ENCODE peak calls at places on chromosomes 5 and 9, in four cellular contexts. R, A, Q and N are unnamed samples.

GRCh38 chr5:157961828-157962390 is 103.0 kb upstream of the CLINT1 start:
- DNase-seq in Q (no peak), A (no peak), R (no peak), N (no peak)

GRCh38 chr9:128917151-128917849 is 3.5 kb upstream of the PHYHD1 start:
- DNase-seq in R (peak), A (peak), Q (peak), N (no peak)

GRCh38 chr5:107565791-107566536 is 104.8 kb downstream of the EFNA5 start:
- DNase-seq in A (no peak), Q (no peak), R (no peak), N (no peak)

GRCh38 chr5:91176288-91177016 is 206.7 kb downstream of the ARRDC3 start:
- DNase-seq in Q (no peak), A (no peak), R (no peak), N (no peak)

GRCh38 chr5:113575074-113575473 is 61.6 kb downstream of the YTHDC2 start:
- DNase-seq in A (no peak), Q (no peak), R (no peak), N (no peak)

GRCh38 chr5:59525957-59526356 is 367.6 kb downstream of the PDE4D start:
- DNase-seq in A (no peak), R (peak), Q (no peak), N (no peak)

GRCh38 chr5:84724683-84725082 is 340.0 kb upstream of the EDIL3 start:
- DNase-seq in Q (peak), R (peak), A (no peak), N (no peak)

GRCh38 chr5:1961304-1961946 is 78.7 kb upstream of the IRX4 start:
- DNase-seq in A (no peak), Q (no peak), R (no peak), N (peak)

GRCh38 chr5:56270058-56270457 is 36.9 kb upstream of the ANKRD55 start:
- DNase-seq in R (no peak), Q (no peak), A (no peak), N (no peak)

GRCh38 chr5:45225571-45226031 is 416.9 kb downstream of the MRPS30 start:
- DNase-seq in A (no peak), Q (no peak), R (no peak), N (no peak)

GRCh38 chr5:117691364-117691763 is 1116.7 kb upstream of the SEMA6A start:
- DNase-seq in A (no peak), R (no peak), Q (no peak), N (no peak)

GRCh38 chr9:136056546-136057235 is 38.4 kb downstream of the NACC2 start:
- DNase-seq in Q (no peak), A (no peak), R (no peak), N (no peak)

GRCh38 chr5:159906957-159907356 is 9.3 kb upstream of the ADRA1B start:
- DNase-seq in Q (no peak), R (no peak), A (no peak), N (no peak)

GRCh38 chr9:125440411-125440810 is 178.8 kb downstream of the GAPVD1 start:
- DNase-seq in R (no peak), A (no peak), Q (no peak), N (no peak)

GRCh38 chr5:119453045-119453383 is 717 bp downstream of the HSD17B4 start:
- DNase-seq in A (no peak), Q (peak), R (peak), N (no peak)

GRCh38 chr5:96924016-96924443 is 11.8 kb upstream of the LNPEP start:
- DNase-seq in A (no peak), R (no peak), Q (peak), N (no peak)

GRCh38 chr5:74257645-74258328 is 382.7 kb downstream of the ENC1 start:
- DNase-seq in A (no peak), Q (no peak), R (peak), N (no peak)

GRCh38 chr9:26181836-26182235 is 503.6 kb upstream of the TUSC1 start:
- DNase-seq in Q (no peak), A (no peak), R (no peak), N (no peak)

GRCh38 chr5:113474100-113474700 is 14.1 kb downstream of the MCC start:
- DNase-seq in A (no peak), R (no peak), Q (no peak), N (no peak)

GRCh38 chr5:132053483-132053882 is 7.0 kb upstream of the IL3 start:
- DNase-seq in A (no peak), R (no peak), Q (no peak), N (no peak)

GRCh38 chr9:124688238-124688904 is 82.7 kb downstream of the NR6A1 start:
- DNase-seq in R (no peak), Q (no peak), A (no peak), N (no peak)

GRCh38 chr5:171926311-171926710 is 80.1 kb downstream of the FBXW11 start:
- DNase-seq in R (no peak), Q (no peak), A (no peak), N (no peak)

GRCh38 chr9:19527663-19528062 is 118.9 kb downstream of the ACER2 start:
- DNase-seq in Q (no peak), A (no peak), R (no peak), N (no peak)

GRCh38 chr9:19875291-19875910 is 86.6 kb upstream of the SLC24A2 start:
- DNase-seq in A (no peak), Q (no peak), R (peak), N (no peak)

GRCh38 chr5:161189452-161189851 is 337.4 kb upstream of the ATP10B start:
- DNase-seq in A (no peak), R (no peak), Q (no peak), N (no peak)